ENCODE peak calls at places on chromosomes 3 and 15, in seven cellular contexts. V, E, X, A, Z, C and M are unnamed samples.

GRCh38 chr3:56923546-56924224 is 121.9 kb upstream of the ARHGEF3 start:
- DNase-seq in V (no peak), E (no peak), X (peak; percentile 25), A (no peak), Z (no peak), C (peak; percentile 21), M (no peak)

GRCh38 chr15:41557673-41558399 is 1.2 kb upstream of the TYRO3 start:
- DNase-seq in V (peak; percentile 92), E (peak; percentile 89), X (peak; percentile 34), A (peak; percentile 66), Z (peak; percentile 86), C (peak; percentile 58), M (no peak)

GRCh38 chr3:37970802-37971201 is 19.8 kb upstream of the VILL start:
- DNase-seq in V (no peak), E (no peak), X (no peak), A (no peak), Z (no peak), C (no peak), M (no peak)

GRCh38 chr3:123871946-123872345 is 12.2 kb downstream of the MYLK start:
- DNase-seq in V (no peak), E (no peak), X (no peak), A (no peak), Z (no peak), C (no peak), M (no peak)

GRCh38 chr3:77081240-77081661 is 41.4 kb downstream of the ROBO2 start:
- DNase-seq in V (no peak), E (no peak), X (no peak), A (no peak), Z (no peak), C (no peak), M (no peak)

GRCh38 chr3:100048248-100048647 is 66.1 kb downstream of the FILIP1L start:
- DNase-seq in V (no peak), E (no peak), X (no peak), A (no peak), Z (no peak), C (no peak), M (no peak)

GRCh38 chr3:114115151-114115550 is 58.6 kb downstream of the QTRT2 start:
- DNase-seq in V (peak; percentile 24), E (no peak), X (no peak), A (no peak), Z (no peak), C (no peak), M (no peak)

GRCh38 chr15:63176302-63176701 is 13.1 kb upstream of the RAB8B start:
- DNase-seq in V (no peak), E (no peak), X (no peak), A (no peak), Z (no peak), C (no peak), M (no peak)

DNA sequence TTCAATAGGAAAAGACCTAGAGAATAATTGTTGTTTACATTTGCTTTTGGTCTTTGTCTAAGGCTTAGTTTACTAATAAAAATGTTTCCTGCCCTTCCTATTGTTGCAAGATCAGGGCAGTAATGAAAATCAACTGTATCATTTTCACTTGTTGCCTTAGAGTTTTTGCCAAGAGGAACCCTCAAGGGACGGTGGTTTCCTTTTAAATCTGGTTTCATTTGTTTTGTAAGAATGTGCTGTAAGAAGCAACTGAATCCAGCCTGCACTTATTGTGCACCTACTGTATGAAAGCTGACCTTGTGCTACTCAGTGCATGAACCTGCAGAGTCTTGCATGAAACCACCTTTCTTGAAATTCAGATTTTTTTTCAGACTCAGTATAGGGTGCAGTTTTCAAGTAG is 5.3 kb downstream of the IGF1R start:
- DNase-seq in V (no peak), E (no peak), X (no peak), A (no peak), Z (no peak), C (no peak), M (no peak)
- H3K4me1 ChIP-seq in V (no peaks in the 10 kb centered on the region), E (peaks cover 12% of the 10 kb centered on the region), X (peaks cover 10% of the 10 kb centered on the region), A (peaks cover 7% of the 10 kb centered on the region), Z (peaks cover 57% of the 10 kb centered on the region), C (peaks cover 29% of the 10 kb centered on the region), M (peaks cover 61% of the 10 kb centered on the region)

DNA sequence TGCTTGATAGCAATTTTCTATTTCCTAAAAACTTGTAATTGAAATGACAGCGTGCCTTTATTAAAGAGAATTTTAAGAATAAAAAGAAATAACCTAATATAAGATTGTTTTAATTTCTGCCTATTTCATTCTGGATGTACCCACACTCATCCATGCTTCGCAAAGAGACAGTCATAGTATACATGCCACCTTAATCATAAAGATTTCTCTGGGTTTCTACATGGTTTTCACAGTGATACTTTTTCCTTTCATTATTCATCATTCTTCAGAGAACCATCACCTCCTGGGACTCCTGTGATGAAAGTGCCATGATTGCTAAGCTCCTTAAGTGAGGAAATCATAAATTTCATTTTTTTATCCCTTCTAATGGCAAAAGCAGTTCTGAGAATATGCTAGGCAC is 4.3 kb upstream of the CCR8 start:
- DNase-seq in V (no peak), E (no peak), X (no peak), A (no peak), Z (no peak), C (no peak), M (no peak)
- H3K4me1 ChIP-seq in V (no peaks in the 10 kb centered on the region), E (no peaks in the 10 kb centered on the region), X (no peaks in the 10 kb centered on the region), A (no peaks in the 10 kb centered on the region), Z (no peaks in the 10 kb centered on the region), C (peaks cover 4% of the 10 kb centered on the region), M (no peaks in the 10 kb centered on the region)

GRCh38 chr3:78992400-78992799 is 775.4 kb downstream of the ROBO1 start:
- DNase-seq in V (no peak), E (no peak), X (no peak), A (no peak), Z (no peak), C (no peak), M (no peak)

GRCh38 chr3:78993375-78993774 is 774.4 kb downstream of the ROBO1 start:
- DNase-seq in V (no peak), E (no peak), X (no peak), A (no peak), Z (no peak), C (no peak), M (no peak)

GRCh38 chr3:78995087-78995486 is 772.7 kb downstream of the ROBO1 start:
- DNase-seq in V (no peak), E (no peak), X (no peak), A (no peak), Z (no peak), C (no peak), M (no peak)

GRCh38 chr3:78992830-78993229 is 775.0 kb downstream of the ROBO1 start:
- DNase-seq in V (no peak), E (no peak), X (no peak), A (no peak), Z (no peak), C (no peak), M (no peak)

GRCh38 chr3:78994174-78995027 is 773.4 kb downstream of the ROBO1 start:
- DNase-seq in V (no peak), E (no peak), X (no peak), A (no peak), Z (no peak), C (no peak), M (no peak)
- H3K4me1 ChIP-seq in V (no peaks in the 10 kb centered on the region), E (peaks cover 2% of the 10 kb centered on the region), X (peaks cover 5% of the 10 kb centered on the region), A (no peaks in the 10 kb centered on the region), Z (no peaks in the 10 kb centered on the region), C (no peaks in the 10 kb centered on the region), M (peaks cover 24% of the 10 kb centered on the region)

DNA sequence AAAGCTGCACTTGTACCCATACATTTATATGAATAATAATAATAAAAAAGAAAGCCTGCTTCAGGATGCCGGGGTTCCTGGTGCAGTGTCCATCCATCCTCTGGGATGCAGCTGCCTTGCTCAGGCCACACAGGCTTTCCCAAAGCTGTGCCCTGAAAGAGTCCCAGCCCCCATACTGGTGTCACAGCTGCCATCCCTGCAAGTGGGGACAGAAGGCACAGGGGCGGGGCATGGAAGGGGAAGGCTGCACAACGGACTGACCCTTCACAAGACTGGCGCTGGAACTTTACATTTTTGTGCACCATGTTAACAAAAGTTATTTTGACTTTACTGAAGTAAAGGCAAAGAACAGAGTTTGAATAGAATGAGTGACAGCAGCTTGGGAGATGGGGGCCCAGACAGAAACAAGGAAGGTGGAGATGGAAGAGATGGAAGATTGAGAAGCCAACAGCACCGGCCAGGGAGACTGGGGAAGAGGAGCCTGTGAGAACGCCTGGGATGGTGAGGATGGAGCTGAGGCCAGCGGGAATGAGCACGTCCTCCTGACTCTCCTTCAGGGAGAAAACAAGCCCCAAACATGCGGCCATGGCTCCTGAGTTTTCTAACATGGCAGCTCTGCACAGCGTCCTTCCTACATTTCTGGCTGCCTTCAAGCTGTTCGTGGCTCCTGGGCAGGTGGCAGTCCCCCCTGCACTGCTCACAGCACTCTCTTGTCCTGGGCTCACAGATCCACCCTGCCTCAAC is 73.1 kb downstream of the ABTB1 start:
- DNase-seq in V (no peak), E (no peak), X (no peak), A (no peak), Z (no peak), C (no peak), M (no peak)
- H3K4me1 ChIP-seq in V (peaks cover 50% of the 10 kb centered on the region), E (no peaks in the 10 kb centered on the region), X (peaks cover 32% of the 10 kb centered on the region), A (peaks cover 33% of the 10 kb centered on the region), Z (peaks cover 64% of the 10 kb centered on the region), C (no peaks in the 10 kb centered on the region), M (no peaks in the 10 kb centered on the region)

GRCh38 chr3:32868719-32869512 is 51.1 kb downstream of the TRIM71 start:
- DNase-seq in V (no peak), E (no peak), X (no peak), A (no peak), Z (no peak), C (no peak), M (no peak)
- H3K4me1 ChIP-seq in V (no peaks in the 10 kb centered on the region), E (peaks cover 41% of the 10 kb centered on the region), X (no peaks in the 10 kb centered on the region), A (no peaks in the 10 kb centered on the region), Z (peaks cover 17% of the 10 kb centered on the region), C (no peaks in the 10 kb centered on the region), M (peaks cover 3% of the 10 kb centered on the region)

GRCh38 chr3:58116161-58116955 is 94.4 kb downstream of the DNASE1L3 start:
- DNase-seq in V (no peak), E (no peak), X (no peak), A (peak; percentile 74), Z (no peak), C (peak; percentile 20), M (no peak)

GRCh38 chr3:58120075-58120812 is 90.5 kb downstream of the DNASE1L3 start:
- DNase-seq in V (no peak), E (no peak), X (peak; percentile 35), A (no peak), Z (no peak), C (no peak), M (no peak)

GRCh38 chr3:58119221-58119620 is 91.6 kb downstream of the DNASE1L3 start:
- DNase-seq in V (no peak), E (no peak), X (no peak), A (no peak), Z (no peak), C (no peak), M (no peak)

GRCh38 chr3:58117561-58118305 is 93.0 kb downstream of the DNASE1L3 start:
- DNase-seq in V (no peak), E (no peak), X (peak; percentile 66), A (no peak), Z (no peak), C (no peak), M (no peak)

GRCh38 chr3:58116985-58117384 is 93.8 kb downstream of the DNASE1L3 start:
- DNase-seq in V (no peak), E (no peak), X (no peak), A (no peak), Z (no peak), C (no peak), M (no peak)
- H3K4me1 ChIP-seq in V (peaks cover 11% of the 10 kb centered on the region), E (no peaks in the 10 kb centered on the region), X (peaks cover 21% of the 10 kb centered on the region), A (peaks cover 6% of the 10 kb centered on the region), Z (peaks cover 36% of the 10 kb centered on the region), C (peaks cover 27% of the 10 kb centered on the region), M (peaks cover 7% of the 10 kb centered on the region)